ENCODE peak calls at places on chromosomes 6 and 20, in seven cellular contexts. J is uterus, P is HL-60, N is astrocyte, A is astrocyte of the spinal cord, Y is H9, E is astrocyte of the cerebellum. Q is an unnamed sample.
A peak's percentile ranks its signal among the peaks of the same experiment; 100 is the strongest.

GRCh38 chr6:108497883-108498282 is 62.8 kb upstream of the FOXO3 start:
- DNase-seq in J (no peak), P (peak; percentile 66), N (no peak), A (peak; percentile 43), Y (peak; percentile 52), E (peak; percentile 15), Q (peak; percentile 47)

GRCh38 chr20:22833851-22834250 is 201.3 kb upstream of the SSTR4 start:
- DNase-seq in J (no peak), P (no peak), N (no peak), A (no peak), Y (no peak), E (no peak), Q (no peak)

GRCh38 chr6:74000582-74000981 is 304.6 kb downstream of the CD109 start:
- DNase-seq in J (no peak), P (no peak), N (no peak), A (no peak), Y (no peak), E (no peak), Q (no peak)

GRCh38 chr20:1005452-1006027 is 3.4 kb upstream of the RSPO4 start:
- DNase-seq in J (no peak), P (peak; percentile 28), N (peak; percentile 9), A (no peak), Y (peak; percentile 85), E (no peak), Q (no peak)

GRCh38 chr6:42103753-42104094 is 38.7 kb downstream of the C6orf132 start:
- DNase-seq in J (no peak), P (no peak), N (no peak), A (no peak), Y (no peak), E (no peak), Q (no peak)

GRCh38 chr6:40160826-40161225 is 226.6 kb upstream of the MOCS1 start:
- DNase-seq in J (no peak), P (no peak), N (no peak), A (no peak), Y (no peak), E (no peak), Q (no peak)

GRCh38 chr6:32047084-32047478 is 8.9 kb downstream of the CYP21A2 start:
- DNase-seq in J (peak; percentile 80), P (no peak), N (peak; percentile 25), A (peak; percentile 23), Y (no peak), E (no peak), Q (no peak)

GRCh38 chr6:56370127-56370540 is 122.8 kb upstream of the COL21A1 start:
- DNase-seq in J (peak; percentile 87), P (no peak), N (peak; percentile 54), A (peak; percentile 69), Y (peak; percentile 71), E (no peak), Q (peak; percentile 78)

GRCh38 chr6:41229716-41230115 is 1.6 kb downstream of the TREML4 start:
- DNase-seq in J (no peak), P (no peak), N (no peak), A (no peak), Y (no peak), E (no peak), Q (no peak)

GRCh38 chr20:1674990-1675389 is 17.4 kb upstream of the SIRPG start:
- DNase-seq in J (no peak), P (no peak), N (no peak), A (no peak), Y (no peak), E (no peak), Q (no peak)

GRCh38 chr6:89895273-89895874 is 1.1 kb downstream of the GJA10 start:
- DNase-seq in J (no peak), P (peak; percentile 11), N (peak; percentile 53), A (peak; percentile 72), Y (peak; percentile 74), E (peak; percentile 55), Q (peak; percentile 54)

GRCh38 chr20:472137-472846 is 10.0 kb upstream of the TBC1D20 start:
- DNase-seq in J (no peak), P (no peak), N (no peak), A (no peak), Y (no peak), E (no peak), Q (no peak)

GRCh38 chr6:160447350-160447749 is 99.2 kb downstream of the SLC22A3 start:
- DNase-seq in J (no peak), P (no peak), N (no peak), A (no peak), Y (no peak), E (no peak), Q (no peak)

GRCh38 chr6:44456070-44456965 is 68.8 kb downstream of the CDC5L start:
- DNase-seq in J (no peak), P (peak; percentile 41), N (peak; percentile 59), A (peak; percentile 55), Y (no peak), E (no peak), Q (peak; percentile 62)

GRCh38 chr6:88843040-88843439 is 120.4 kb downstream of the RNGTT start:
- DNase-seq in J (no peak), P (no peak), N (peak; percentile 81), A (peak; percentile 66), Y (no peak), E (peak; percentile 69), Q (no peak)

DNA sequence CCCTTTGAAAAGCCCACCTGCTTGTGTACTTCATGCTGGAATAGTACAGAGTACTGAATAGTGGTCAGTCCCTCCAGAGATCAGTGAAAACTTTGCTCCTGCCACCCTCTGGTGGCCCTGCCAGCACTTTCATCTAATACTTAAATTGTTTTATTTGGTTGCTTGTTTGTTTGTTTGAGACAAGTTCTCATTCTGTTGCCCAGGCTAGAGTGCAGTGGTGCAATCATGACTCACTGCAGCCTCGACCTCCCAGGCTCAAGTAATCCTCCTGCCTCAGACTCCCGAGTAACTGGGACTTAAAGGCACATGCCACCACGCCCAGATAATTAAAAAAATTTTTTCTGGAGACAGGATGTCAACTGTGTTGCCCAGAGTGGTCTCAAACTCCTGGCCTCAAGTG is 9.1 kb downstream of the FAM83D start:
- DNase-seq in J (no peak), P (no peak), N (no peak), A (peak; percentile 4), Y (no peak), E (no peak), Q (no peak)
- TF ChIP-seq CTCF in J (no peak), P (no peak), N (no peak), A (peak; percentile 10), Y (peak; percentile 44), E (peak; percentile 23), Q (peak; percentile 23)

DNA sequence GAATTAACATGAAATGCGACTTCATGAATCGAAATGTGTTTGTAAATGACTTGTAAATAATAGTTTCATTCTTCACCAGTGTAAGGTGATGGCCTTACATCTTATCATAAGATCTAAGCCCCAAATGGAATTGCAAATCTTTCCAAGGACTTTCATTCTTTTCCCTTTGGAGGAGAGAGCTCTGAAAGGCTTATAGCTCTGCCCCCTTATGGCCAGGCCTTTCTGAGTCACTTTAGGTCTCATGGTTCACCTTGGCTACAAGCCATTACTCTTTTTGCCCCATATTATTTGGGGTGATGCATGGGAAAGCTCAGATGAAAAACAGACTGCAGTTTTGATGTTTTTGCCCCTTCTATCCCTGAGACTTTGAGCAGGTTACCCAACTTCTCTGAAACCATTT is 209.1 kb upstream of the BMP2 start:
- DNase-seq in J (no peak), P (no peak), N (no peak), A (no peak), Y (no peak), E (no peak), Q (no peak)
- TF ChIP-seq CTCF in J (no peak), P (no peak), N (no peak), A (peak; percentile 19), Y (peak; percentile 58), E (no peak), Q (no peak)

GRCh38 chr20:3407426-3408250 is at the start of gene DNAAF9:
- DNase-seq in J (peak; percentile 72), P (peak; percentile 71), N (peak; percentile 59), A (peak; percentile 71), Y (peak; percentile 80), E (peak; percentile 19), Q (peak; percentile 89)
- TF ChIP-seq CTCF in J (peak; percentile 35), P (no peak), N (no peak), A (no peak), Y (peak; percentile 60), E (peak; percentile 24), Q (peak; percentile 35)

DNA sequence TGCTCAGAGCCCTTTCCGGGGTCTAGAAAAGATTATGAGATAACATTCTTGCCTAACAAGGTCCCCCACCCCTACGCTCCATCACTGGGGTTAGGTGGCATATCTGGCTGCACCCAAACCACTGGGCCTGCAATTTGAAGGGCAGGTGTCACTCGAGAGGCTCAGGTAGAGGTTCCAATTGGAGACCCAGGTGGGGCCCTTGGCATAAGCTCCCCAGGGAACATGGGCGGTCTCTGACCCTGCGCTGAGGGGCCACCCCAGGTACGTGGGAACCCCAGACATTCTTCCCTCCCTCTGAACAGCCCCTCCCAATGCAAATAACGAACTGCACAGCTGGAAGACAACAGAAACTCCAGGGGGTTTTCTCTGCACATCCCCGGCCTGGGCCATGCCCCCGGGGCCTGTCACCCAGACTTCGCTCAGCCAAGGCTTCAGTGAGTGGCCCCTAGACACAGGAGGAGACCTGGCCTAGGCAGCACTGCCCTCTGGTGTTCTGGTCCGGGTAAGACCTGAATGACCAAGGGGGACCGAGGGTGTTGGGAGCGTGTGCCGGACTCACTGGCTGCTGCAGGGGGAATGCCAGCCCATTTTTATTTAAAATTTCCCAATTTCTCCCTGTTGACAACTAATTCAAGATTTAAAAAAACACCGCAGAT is 47.5 kb downstream of the DSTN start:
- DNase-seq in J (peak; percentile 72), P (peak; percentile 63), N (no peak), A (no peak), Y (peak; percentile 77), E (peak; percentile 19), Q (peak; percentile 84)
- TF ChIP-seq CTCF in J (peak; percentile 85), P (peak; percentile 20), N (peak; percentile 30), A (peak; percentile 52), Y (peak; percentile 86), E (peak; percentile 72), Q (peak; percentile 94)

GRCh38 chr20:8664778-8665177 is 404.1 kb upstream of the PLCB4 start:
- DNase-seq in J (no peak), P (no peak), N (no peak), A (no peak), Y (no peak), E (no peak), Q (no peak)

GRCh38 chr20:8670207-8670899 is 398.5 kb upstream of the PLCB4 start:
- DNase-seq in J (no peak), P (no peak), N (no peak), A (no peak), Y (no peak), E (no peak), Q (no peak)

GRCh38 chr20:8670900-8671229 is 398.0 kb upstream of the PLCB4 start:
- DNase-seq in J (no peak), P (no peak), N (no peak), A (no peak), Y (no peak), E (no peak), Q (peak; percentile 42)

GRCh38 chr20:8663424-8663823 is 405.5 kb upstream of the PLCB4 start:
- DNase-seq in J (no peak), P (no peak), N (no peak), A (no peak), Y (no peak), E (no peak), Q (no peak)

GRCh38 chr20:8667306-8667705 is 401.6 kb upstream of the PLCB4 start:
- DNase-seq in J (no peak), P (no peak), N (no peak), A (no peak), Y (no peak), E (no peak), Q (no peak)
- TF ChIP-seq CTCF in J (no peak), P (no peak), N (no peak), A (no peak), Y (no peak), E (no peak), Q (no peak)

Q was measured in BE2C.